ENCODE peak calls at places on chromosomes 3 and 15, in eight cellular contexts. X is cardiac muscle cell; K is fibroblast of lung; E is psoas muscle; A is mucosa of descending colon; R is mammary epithelial cell; Q is MM.1S; D is CD8-positive, alpha-beta memory T cell. G is an unnamed sample.

GRCh38 chr3:32249184-32249782 is 10.8 kb downstream of the CMTM8 start:
- DNase-seq in X (no peak), K (peak; percentile 96), E (no peak), A (no peak), R (peak; percentile 95), Q (no peak), D (no peak), G (no peak)

GRCh38 chr3:98701276-98701675 is 61.9 kb upstream of the ST3GAL6 start:
- DNase-seq in X (no peak), K (no peak), E (no peak), A (no peak), R (no peak), Q (no peak), D (no peak), G (no peak)

GRCh38 chr3:155519081-155519480 is 225.6 kb upstream of the STRIT1 start:
- DNase-seq in X (no peak), K (no peak), E (no peak), A (no peak), R (no peak), Q (peak; percentile 40), D (no peak), G (no peak)

GRCh38 chr15:52161406-52161966 is 29.7 kb downstream of the GNB5 start:
- DNase-seq in X (no peak), K (no peak), E (no peak), A (no peak), R (no peak), Q (no peak), D (no peak), G (no peak)

GRCh38 chr3:95037927-95038326 is 975.1 kb downstream of the NSUN3 start:
- DNase-seq in X (no peak), K (no peak), E (no peak), A (no peak), R (no peak), Q (no peak), D (no peak), G (no peak)

GRCh38 chr3:121759541-121760202 is 10.1 kb upstream of the GOLGB1 start:
- DNase-seq in X (no peak), K (no peak), E (no peak), A (no peak), R (no peak), Q (no peak), D (no peak), G (no peak)

GRCh38 chr3:119937229-119937628 is 155.3 kb downstream of the NR1I2 start:
- DNase-seq in X (no peak), K (peak; percentile 57), E (no peak), A (peak; percentile 4), R (peak; percentile 5), Q (peak; percentile 12), D (peak; percentile 69), G (no peak)

GRCh38 chr15:94064676-94065313 is 166.6 kb upstream of the MCTP2 start:
- DNase-seq in X (no peak), K (no peak), E (no peak), A (no peak), R (peak; percentile 46), Q (no peak), D (no peak), G (no peak)

GRCh38 chr3:56833031-56833430 is 31.3 kb upstream of the ARHGEF3 start:
- DNase-seq in X (no peak), K (no peak), E (no peak), A (no peak), R (no peak), Q (no peak), D (no peak), G (no peak)

GRCh38 chr3:197027151-197027895 is 2.3 kb downstream of the MELTF start:
- DNase-seq in X (no peak), K (peak; percentile 75), E (no peak), A (no peak), R (peak; percentile 54), Q (no peak), D (no peak), G (no peak)

GRCh38 chr3:13274125-13274873 is 145.8 kb downstream of the NUP210 start:
- DNase-seq in X (no peak), K (no peak), E (peak; percentile 46), A (no peak), R (no peak), Q (no peak), D (no peak), G (no peak)

GRCh38 chr3:13274874-13275332 is 145.2 kb downstream of the NUP210 start:
- DNase-seq in X (no peak), K (no peak), E (peak; percentile 11), A (no peak), R (no peak), Q (no peak), D (no peak), G (no peak)

GRCh38 chr3:13272831-13273603 is 147.1 kb downstream of the NUP210 start:
- DNase-seq in X (no peak), K (no peak), E (peak; percentile 25), A (no peak), R (no peak), Q (no peak), D (no peak), G (no peak)

GRCh38 chr3:13275376-13276005 is 144.6 kb downstream of the NUP210 start:
- DNase-seq in X (no peak), K (no peak), E (peak; percentile 28), A (no peak), R (no peak), Q (no peak), D (no peak), G (no peak)

DNA sequence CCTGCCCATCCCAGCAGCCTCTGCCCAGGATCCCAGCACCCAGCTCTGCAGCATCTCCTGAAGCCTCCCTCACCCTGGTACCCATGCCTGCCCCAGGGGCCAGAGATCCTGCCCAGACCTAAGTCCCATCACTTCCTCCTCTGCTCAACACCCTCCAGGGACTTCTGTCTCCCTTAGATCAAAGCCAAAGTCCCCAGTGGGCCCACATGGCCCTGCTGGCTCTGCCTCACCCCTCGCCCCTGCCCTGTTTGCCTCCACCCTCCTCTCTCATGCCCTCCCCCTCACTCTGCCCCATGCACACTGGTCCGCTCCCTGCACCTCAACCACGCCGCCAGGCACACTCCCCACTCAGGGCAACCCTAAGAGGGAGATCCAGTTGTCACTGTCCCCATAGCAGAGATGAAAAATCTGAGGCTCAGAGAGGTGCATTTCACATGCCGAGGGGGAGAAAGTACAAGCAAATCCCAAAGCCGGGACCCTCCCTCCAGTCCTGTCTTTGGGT is 146.5 kb downstream of the NUP210 start:
- DNase-seq in X (no peak), K (no peak), E (peak; percentile 25), A (no peak), R (no peak), Q (no peak), D (no peak), G (no peak)
- H3K4me1 ChIP-seq in X (peaks cover 18% of the 10 kb centered on the region), K (no peaks in the 10 kb centered on the region), E (peaks cover 8% of the 10 kb centered on the region), A (no peaks in the 10 kb centered on the region), R (peaks cover 8% of the 10 kb centered on the region), Q (no peaks in the 10 kb centered on the region), D (no peaks in the 10 kb centered on the region), G (no peaks in the 10 kb centered on the region)

DNA sequence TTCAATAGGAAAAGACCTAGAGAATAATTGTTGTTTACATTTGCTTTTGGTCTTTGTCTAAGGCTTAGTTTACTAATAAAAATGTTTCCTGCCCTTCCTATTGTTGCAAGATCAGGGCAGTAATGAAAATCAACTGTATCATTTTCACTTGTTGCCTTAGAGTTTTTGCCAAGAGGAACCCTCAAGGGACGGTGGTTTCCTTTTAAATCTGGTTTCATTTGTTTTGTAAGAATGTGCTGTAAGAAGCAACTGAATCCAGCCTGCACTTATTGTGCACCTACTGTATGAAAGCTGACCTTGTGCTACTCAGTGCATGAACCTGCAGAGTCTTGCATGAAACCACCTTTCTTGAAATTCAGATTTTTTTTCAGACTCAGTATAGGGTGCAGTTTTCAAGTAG is 5.3 kb downstream of the IGF1R start:
- DNase-seq in X (no peak), K (no peak), E (no peak), A (no peak), R (no peak), Q (peak; percentile 29), D (no peak), G (no peak)
- H3K4me3 ChIP-seq in X (no peak overlapping the region), K (no peak overlapping the region), E (no peak overlapping the region), A (no peak overlapping the region), R (no peak overlapping the region), Q (no peak overlapping the region), D (no peak overlapping the region), G (no peak overlapping the region)

GRCh38 chr3:150588027-150588830 is 14.9 kb upstream of the SELENOT start:
- DNase-seq in X (peak; percentile 83), K (no peak), E (peak; percentile 57), A (no peak), R (no peak), Q (no peak), D (no peak), G (no peak)

GRCh38 chr3:150581174-150581573 is 21.9 kb upstream of the SELENOT start:
- DNase-seq in X (no peak), K (no peak), E (no peak), A (no peak), R (no peak), Q (no peak), D (no peak), G (no peak)

GRCh38 chr3:150577854-150578253 is 25.3 kb upstream of the SELENOT start:
- DNase-seq in X (no peak), K (no peak), E (no peak), A (no peak), R (no peak), Q (no peak), D (no peak), G (no peak)

GRCh38 chr3:150582620-150583019 is 20.5 kb upstream of the SELENOT start:
- DNase-seq in X (no peak), K (no peak), E (no peak), A (no peak), R (no peak), Q (peak; percentile 67), D (no peak), G (no peak)

DNA sequence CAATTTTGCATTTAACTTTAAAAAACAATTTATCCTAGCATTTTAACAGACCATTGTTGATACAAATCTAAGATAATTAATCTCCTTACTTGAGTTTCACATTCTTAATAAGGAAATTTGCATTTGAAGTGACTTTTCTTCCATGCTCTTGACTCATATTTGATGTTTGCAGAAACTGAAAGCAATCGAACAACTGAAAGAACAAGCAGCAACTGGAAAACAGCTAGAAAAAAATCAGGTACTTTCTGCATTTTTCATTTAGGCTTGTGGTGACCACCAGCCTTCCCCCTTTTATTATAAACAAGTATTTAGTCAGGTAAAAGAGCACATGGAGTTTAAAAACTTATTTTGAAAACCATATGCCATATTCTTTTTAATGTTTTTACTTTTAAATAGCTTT is 20.1 kb upstream of the SELENOT start:
- DNase-seq in X (no peak), K (no peak), E (no peak), A (no peak), R (no peak), Q (peak; percentile 80), D (no peak), G (no peak)
- H3K4me1 ChIP-seq in X (peaks cover 7% of the 10 kb centered on the region), K (no peaks in the 10 kb centered on the region), E (peaks cover 5% of the 10 kb centered on the region), A (no peaks in the 10 kb centered on the region), R (no peaks in the 10 kb centered on the region), Q (peaks cover 32% of the 10 kb centered on the region), D (no peaks in the 10 kb centered on the region), G (no peaks in the 10 kb centered on the region)

DNA sequence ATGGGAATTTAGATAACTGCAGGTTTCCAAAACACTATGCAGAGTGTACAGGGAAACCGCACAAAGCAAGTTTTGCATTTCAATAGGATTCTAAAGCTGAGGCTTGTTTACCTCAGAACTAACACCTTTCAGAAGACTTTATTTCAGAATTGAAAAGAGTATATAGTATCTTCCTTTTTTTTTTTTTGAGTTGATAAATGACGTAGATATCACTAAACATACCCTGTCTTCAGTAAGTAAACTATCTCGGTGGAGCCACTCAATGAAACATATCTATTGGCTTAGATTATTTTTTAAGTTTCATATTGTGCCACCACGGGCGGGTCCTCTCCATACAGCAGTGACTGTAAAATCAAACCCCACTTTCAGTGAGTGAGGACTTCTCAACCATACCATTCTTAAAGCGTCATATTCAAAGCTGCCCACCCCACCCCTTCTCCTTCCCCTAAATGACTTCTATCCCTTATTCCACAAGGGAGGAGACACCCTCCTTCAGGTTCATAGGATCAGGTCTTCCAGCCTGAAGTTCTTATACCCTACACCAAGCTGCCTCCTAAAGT is 2.0 kb upstream of the TBL1XR1 start:
- DNase-seq in X (no peak), K (no peak), E (no peak), A (no peak), R (no peak), Q (peak; percentile 60), D (no peak), G (no peak)
- H3K4me3 ChIP-seq in X (no peak overlapping the region), K (no peak overlapping the region), E (no peak overlapping the region), A (no peak overlapping the region), R (no peak overlapping the region), Q (peak overlapping the region; percentile 74), D (peak overlapping the region; percentile 69), G (no peak overlapping the region)